ENCODE peak calls at places on chromosomes 2 and 18, in ten cellular contexts. O is aorta; V is Peyer's patch; E is suprapubic skin; N is gastrocnemius medialis; Y is body of pancreas; P is uterus; R is neural progenitor cell; M is CD4-positive, alpha-beta memory T cell; I is transverse colon. B is an unnamed sample.

GRCh38 chr2:155377178-155377780 is 678.8 kb downstream of the KCNJ3 start:
- DNase-seq in O (no peak), V (no peak), E (no peak), N (no peak), Y (no peak), P (no peak), R (peak; percentile 37), M (no peak), I (no peak), B (no peak)

GRCh38 chr2:60368437-60368836 is 185.0 kb downstream of the BCL11A start:
- DNase-seq in O (no peak), V (no peak), E (no peak), N (no peak), Y (no peak), P (no peak), R (no peak), M (no peak), I (no peak), B (no peak)

GRCh38 chr2:186607660-186608324 is 17.9 kb downstream of the ITGAV start:
- DNase-seq in O (no peak), V (no peak), E (no peak), N (no peak), Y (no peak), P (no peak), R (no peak), M (no peak), I (no peak), B (no peak)

GRCh38 chr18:11859903-11860407 is 8.7 kb downstream of the CHMP1B start:
- DNase-seq in O (no peak), V (no peak), E (no peak), N (no peak), Y (no peak), P (no peak), R (no peak), M (no peak), I (peak; percentile 38), B (no peak)

GRCh38 chr2:38115216-38116012 is 39.5 kb upstream of the CYP1B1 start:
- DNase-seq in O (peak; percentile 89), V (peak; percentile 77), E (peak; percentile 87), N (peak; percentile 43), Y (peak; percentile 83), P (peak; percentile 83), R (peak; percentile 89), M (peak; percentile 28), I (peak; percentile 83), B (peak; percentile 30)

GRCh38 chr2:150228936-150229335 is 258.5 kb downstream of the RND3 start:
- DNase-seq in O (no peak), V (no peak), E (no peak), N (no peak), Y (no peak), P (no peak), R (no peak), M (no peak), I (no peak), B (no peak)

GRCh38 chr2:17518212-17519154 is at the start of gene RAD51AP2:
- DNase-seq in O (peak; percentile 94), V (peak; percentile 76), E (peak; percentile 91), N (peak; percentile 82), Y (peak; percentile 78), P (peak; percentile 90), R (peak; percentile 95), M (no peak), I (peak; percentile 81), B (no peak)

GRCh38 chr2:59389240-59389639 is 1148.1 kb upstream of the FANCL start:
- DNase-seq in O (no peak), V (no peak), E (no peak), N (no peak), Y (peak; percentile 15), P (no peak), R (no peak), M (no peak), I (no peak), B (no peak)

GRCh38 chr2:217661378-217661777 is 341.4 kb downstream of the TNS1 start:
- DNase-seq in O (no peak), V (no peak), E (no peak), N (no peak), Y (no peak), P (no peak), R (no peak), M (no peak), I (no peak), B (no peak)

GRCh38 chr2:112141623-112142001 is 3.4 kb downstream of the FBLN7 start:
- DNase-seq in O (no peak), V (no peak), E (no peak), N (no peak), Y (no peak), P (no peak), R (no peak), M (no peak), I (no peak), B (no peak)

GRCh38 chr2:30178618-30179404 is 32.0 kb downstream of the YPEL5 start:
- DNase-seq in O (no peak), V (no peak), E (no peak), N (peak; percentile 86), Y (peak; percentile 18), P (peak; percentile 71), R (no peak), M (no peak), I (peak; percentile 22), B (no peak)

GRCh38 chr18:21141678-21142422 is 30.2 kb upstream of the ROCK1 start:
- DNase-seq in O (no peak), V (no peak), E (no peak), N (no peak), Y (no peak), P (no peak), R (no peak), M (no peak), I (no peak), B (no peak)

GRCh38 chr2:161030260-161031063 is 129.8 kb upstream of the TANK start:
- DNase-seq in O (no peak), V (no peak), E (no peak), N (peak; percentile 80), Y (no peak), P (peak; percentile 40), R (no peak), M (no peak), I (peak; percentile 10), B (no peak)

GRCh38 chr2:1730047-1730937 is 14.0 kb downstream of the PXDN start:
- DNase-seq in O (peak; percentile 76), V (no peak), E (peak; percentile 53), N (no peak), Y (no peak), P (peak; percentile 60), R (peak; percentile 83), M (no peak), I (peak; percentile 31), B (no peak)

GRCh38 chr2:47008381-47009280 is 93.0 kb upstream of the MCFD2 start:
- DNase-seq in O (peak; percentile 86), V (no peak), E (no peak), N (no peak), Y (peak; percentile 32), P (peak; percentile 64), R (peak; percentile 73), M (no peak), I (no peak), B (no peak)

GRCh38 chr2:47007826-47008225 is 92.2 kb upstream of the MCFD2 start:
- DNase-seq in O (no peak), V (no peak), E (no peak), N (no peak), Y (no peak), P (no peak), R (no peak), M (no peak), I (no peak), B (no peak)

GRCh38 chr2:47006374-47007220 is 91.0 kb upstream of the MCFD2 start:
- DNase-seq in O (no peak), V (no peak), E (no peak), N (no peak), Y (no peak), P (no peak), R (no peak), M (no peak), I (no peak), B (no peak)

GRCh38 chr2:47005687-47006086 is 90.1 kb upstream of the MCFD2 start:
- DNase-seq in O (no peak), V (no peak), E (no peak), N (no peak), Y (no peak), P (no peak), R (no peak), M (no peak), I (no peak), B (no peak)

GRCh38 chr2:47007221-47007825 is 91.7 kb upstream of the MCFD2 start:
- DNase-seq in O (no peak), V (no peak), E (no peak), N (no peak), Y (no peak), P (no peak), R (no peak), M (no peak), I (no peak), B (no peak)
- H3K4me1 ChIP-seq in O (peaks cover 7% of the 10 kb centered on the region), V (no peaks in the 10 kb centered on the region), E (peaks cover 39% of the 10 kb centered on the region), N (peaks cover 35% of the 10 kb centered on the region), Y (peaks cover 11% of the 10 kb centered on the region), P (peaks cover 20% of the 10 kb centered on the region), R (peaks cover 32% of the 10 kb centered on the region), M (no peaks in the 10 kb centered on the region), I (peaks cover 45% of the 10 kb centered on the region), B (no peaks in the 10 kb centered on the region)

DNA sequence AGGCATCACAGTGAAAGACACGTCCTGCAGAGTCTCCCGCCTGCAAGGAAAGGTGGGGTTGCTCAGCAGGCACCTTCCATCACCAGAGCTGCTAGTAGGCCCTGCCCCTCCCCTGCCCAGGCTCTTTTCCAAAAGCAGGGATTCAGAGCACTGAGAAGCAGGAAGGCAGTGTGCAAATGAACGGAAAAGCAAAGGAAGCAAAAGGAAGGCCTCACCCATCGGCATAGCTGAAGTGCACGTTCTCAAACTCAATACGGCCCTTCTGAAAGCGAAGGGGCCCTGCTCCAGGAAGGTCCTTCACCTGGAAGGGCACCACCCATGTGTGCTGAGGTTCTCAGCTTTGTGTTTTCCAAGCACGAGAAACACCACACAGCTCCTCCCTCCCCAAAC is 5.7 kb downstream of the ABCB6 start:
- DNase-seq in O (no peak), V (no peak), E (no peak), N (no peak), Y (no peak), P (no peak), R (no peak), M (no peak), I (no peak), B (no peak)
- H3K36me3 ChIP-seq in O (peaks cover 6% of the 10 kb centered on the region), V (peaks cover 32% of the 10 kb centered on the region), E (peaks cover 75% of the 10 kb centered on the region), N (peaks cover 81% of the 10 kb centered on the region), Y (no peaks in the 10 kb centered on the region), P (no peaks in the 10 kb centered on the region), R (no peaks in the 10 kb centered on the region), M (peaks cover 18% of the 10 kb centered on the region), I (no peaks in the 10 kb centered on the region), B (peaks cover 13% of the 10 kb centered on the region)

GRCh38 chr2:239393401-239393940 is 7.3 kb downstream of the HDAC4 start:
- DNase-seq in O (peak; percentile 83), V (peak; percentile 57), E (no peak), N (no peak), Y (no peak), P (no peak), R (no peak), M (no peak), I (peak; percentile 55), B (no peak)
- H3K27ac ChIP-seq in O (no peak overlapping the region), V (no peak overlapping the region), E (no peak overlapping the region), N (no peak overlapping the region), Y (no peak overlapping the region), P (peak overlapping the region; percentile 71), R (no peak overlapping the region), M (no peak overlapping the region), I (no peak overlapping the region), B (no peak overlapping the region)

GRCh38 chr2:98480598-98480997 is 35.9 kb downstream of the INPP4A start:
- DNase-seq in O (no peak), V (no peak), E (no peak), N (no peak), Y (no peak), P (no peak), R (no peak), M (no peak), I (no peak), B (no peak)
- H3K4me1 ChIP-seq in O (no peaks in the 10 kb centered on the region), V (peaks cover 5% of the 10 kb centered on the region), E (peaks cover 26% of the 10 kb centered on the region), N (peaks cover 27% of the 10 kb centered on the region), Y (peaks cover 50% of the 10 kb centered on the region), P (peaks cover 4% of the 10 kb centered on the region), R (peaks cover 9% of the 10 kb centered on the region), M (peaks cover 100% of the 10 kb centered on the region), I (peaks cover 59% of the 10 kb centered on the region), B (peaks cover 100% of the 10 kb centered on the region)